ENCODE peak calls at places on chromosome 20, in five cellular contexts. One of them, this sample, is unnamed.

GRCh38 chr20:43662943-43663655 is 3.8 kb upstream of the MYBL2 start:
- DNase-seq in endodermal cell: peak; percentile 35
- DNase-seq in left ventricle myocardium inferior: no peak
- DNase-seq in sigmoid colon: no peak
- DNase-seq in mesendoderm: no peak
- DNase-seq in this sample: no peak

GRCh38 chr20:50855498-50856474 is 60.9 kb downstream of the BCAS4 start:
- DNase-seq in endodermal cell: peak; percentile 93
- DNase-seq in left ventricle myocardium inferior: no peak
- DNase-seq in sigmoid colon: no peak
- DNase-seq in mesendoderm: peak; percentile 91
- DNase-seq in this sample: no peak

GRCh38 chr20:12069181-12069580 is 151.5 kb downstream of the BTBD3 start:
- DNase-seq in endodermal cell: no peak
- DNase-seq in left ventricle myocardium inferior: no peak
- DNase-seq in sigmoid colon: no peak
- DNase-seq in mesendoderm: no peak
- DNase-seq in this sample: no peak

GRCh38 chr20:52230406-52230805 is 38.8 kb upstream of the ZFP64 start:
- DNase-seq in mesendoderm: no peak
- DNase-seq in sigmoid colon: no peak
- DNase-seq in endodermal cell: no peak
- DNase-seq in left ventricle myocardium inferior: no peak
- DNase-seq in this sample: no peak

GRCh38 chr20:13221673-13222318 is 722 bp downstream of the ISM1 start:
- DNase-seq in left ventricle myocardium inferior: peak; percentile 40
- DNase-seq in mesendoderm: peak; percentile 90
- DNase-seq in endodermal cell: peak; percentile 89
- DNase-seq in sigmoid colon: peak; percentile 74
- DNase-seq in this sample: no peak

GRCh38 chr20:14950633-14951032 is 613.2 kb upstream of the FLRT3 start:
- DNase-seq in left ventricle myocardium inferior: no peak
- DNase-seq in sigmoid colon: no peak
- DNase-seq in endodermal cell: no peak
- DNase-seq in mesendoderm: no peak
- DNase-seq in this sample: no peak

GRCh38 chr20:460707-461106 is 1.6 kb downstream of the TBC1D20 start:
- DNase-seq in sigmoid colon: no peak
- DNase-seq in left ventricle myocardium inferior: no peak
- DNase-seq in endodermal cell: no peak
- DNase-seq in mesendoderm: no peak
- DNase-seq in this sample: no peak

GRCh38 chr20:49846206-49846807 is 33.7 kb downstream of the SLC9A8 start:
- DNase-seq in left ventricle myocardium inferior: no peak
- DNase-seq in endodermal cell: peak; percentile 76
- DNase-seq in mesendoderm: peak; percentile 83
- DNase-seq in sigmoid colon: no peak
- DNase-seq in this sample: no peak

GRCh38 chr20:21096321-21097043 is 9.7 kb downstream of the LINC00237 start:
- DNase-seq in endodermal cell: peak; percentile 80
- DNase-seq in mesendoderm: peak; percentile 70
- DNase-seq in left ventricle myocardium inferior: no peak
- DNase-seq in sigmoid colon: no peak
- DNase-seq in this sample: no peak

GRCh38 chr20:38060536-38060935 is 27.0 kb downstream of the RPRD1B start:
- DNase-seq in sigmoid colon: no peak
- DNase-seq in mesendoderm: peak; percentile 93
- DNase-seq in endodermal cell: no peak
- DNase-seq in left ventricle myocardium inferior: no peak
- DNase-seq in this sample: no peak

GRCh38 chr20:39152126-39152525 is 190.0 kb downstream of the DHX35 start:
- DNase-seq in endodermal cell: no peak
- DNase-seq in left ventricle myocardium inferior: no peak
- DNase-seq in sigmoid colon: no peak
- DNase-seq in mesendoderm: no peak
- DNase-seq in this sample: no peak

GRCh38 chr20:43022081-43022480 is 167.6 kb downstream of the PTPRT start:
- DNase-seq in endodermal cell: no peak
- DNase-seq in sigmoid colon: no peak
- DNase-seq in mesendoderm: no peak
- DNase-seq in left ventricle myocardium inferior: no peak
- DNase-seq in this sample: no peak

GRCh38 chr20:44799691-44800090 is 10.7 kb downstream of the RIMS4 start:
- DNase-seq in endodermal cell: no peak
- DNase-seq in sigmoid colon: no peak
- DNase-seq in mesendoderm: no peak
- DNase-seq in left ventricle myocardium inferior: no peak
- DNase-seq in this sample: no peak

GRCh38 chr20:7305971-7306370 is 538.5 kb downstream of the BMP2 start:
- DNase-seq in left ventricle myocardium inferior: no peak
- DNase-seq in sigmoid colon: no peak
- DNase-seq in endodermal cell: no peak
- DNase-seq in mesendoderm: no peak
- DNase-seq in this sample: no peak

GRCh38 chr20:5180933-5181332 is 54.1 kb downstream of the CDS2 start:
- DNase-seq in mesendoderm: no peak
- DNase-seq in sigmoid colon: no peak
- DNase-seq in left ventricle myocardium inferior: no peak
- DNase-seq in endodermal cell: no peak
- DNase-seq in this sample: no peak

GRCh38 chr20:22074635-22075034 is 369.2 kb downstream of the PAX1 start:
- DNase-seq in endodermal cell: no peak
- DNase-seq in sigmoid colon: no peak
- DNase-seq in mesendoderm: no peak
- DNase-seq in left ventricle myocardium inferior: no peak
- DNase-seq in this sample: no peak

GRCh38 chr20:16052406-16052805 is 520.8 kb downstream of the KIF16B start:
- DNase-seq in endodermal cell: no peak
- DNase-seq in sigmoid colon: no peak
- DNase-seq in left ventricle myocardium inferior: no peak
- DNase-seq in mesendoderm: no peak
- DNase-seq in this sample: no peak

GRCh38 chr20:17675519-17676377 is 6.3 kb downstream of the RRBP1 start:
- DNase-seq in endodermal cell: no peak
- DNase-seq in sigmoid colon: no peak
- DNase-seq in mesendoderm: no peak
- DNase-seq in left ventricle myocardium inferior: no peak
- DNase-seq in this sample: peak; percentile 64

GRCh38 chr20:22977047-22977785 is 57.9 kb upstream of the SSTR4 start:
- DNase-seq in endodermal cell: peak; percentile 19
- DNase-seq in mesendoderm: no peak
- DNase-seq in sigmoid colon: peak; percentile 69
- DNase-seq in left ventricle myocardium inferior: peak; percentile 36
- DNase-seq in this sample: no peak

GRCh38 chr20:42734660-42735368 is 454.9 kb downstream of the PTPRT start:
- DNase-seq in endodermal cell: no peak
- DNase-seq in mesendoderm: no peak
- DNase-seq in left ventricle myocardium inferior: no peak
- DNase-seq in sigmoid colon: no peak
- DNase-seq in this sample: no peak

GRCh38 chr20:33914871-33915270 is 78.8 kb upstream of the RALY start:
- DNase-seq in endodermal cell: no peak
- DNase-seq in sigmoid colon: no peak
- DNase-seq in mesendoderm: no peak
- DNase-seq in left ventricle myocardium inferior: no peak
- DNase-seq in this sample: no peak

GRCh38 chr20:39800111-39800510 is 838.0 kb downstream of the DHX35 start:
- DNase-seq in sigmoid colon: no peak
- DNase-seq in mesendoderm: no peak
- DNase-seq in left ventricle myocardium inferior: no peak
- DNase-seq in endodermal cell: no peak
- DNase-seq in this sample: no peak

GRCh38 chr20:4985658-4986057 is 15.7 kb downstream of the SLC23A2 start:
- DNase-seq in left ventricle myocardium inferior: no peak
- DNase-seq in mesendoderm: no peak
- DNase-seq in sigmoid colon: no peak
- DNase-seq in endodermal cell: no peak
- DNase-seq in this sample: no peak

GRCh38 chr20:45341939-45342862 is 6.0 kb downstream of the SDC4 start:
- DNase-seq in sigmoid colon: peak; percentile 89
- DNase-seq in mesendoderm: peak; percentile 98
- DNase-seq in endodermal cell: peak; percentile 89
- DNase-seq in left ventricle myocardium inferior: peak; percentile 73
- DNase-seq in this sample: peak; percentile 94

GRCh38 chr20:18543932-18544331 is 23.3 kb upstream of the SMIM26 start:
- DNase-seq in mesendoderm: no peak
- DNase-seq in left ventricle myocardium inferior: peak; percentile 20
- DNase-seq in endodermal cell: no peak
- DNase-seq in sigmoid colon: no peak
- DNase-seq in this sample: no peak

GRCh38 chr20:53597085-53597482 is 3.4 kb upstream of the ZNF217 start:
- DNase-seq in endodermal cell: peak; percentile 39
- DNase-seq in sigmoid colon: no peak
- DNase-seq in mesendoderm: no peak
- DNase-seq in left ventricle myocardium inferior: no peak
- DNase-seq in this sample: no peak

GRCh38 chr20:10596726-10597125 is 77.1 kb downstream of the JAG1 start:
- DNase-seq in sigmoid colon: no peak
- DNase-seq in mesendoderm: no peak
- DNase-seq in endodermal cell: no peak
- DNase-seq in left ventricle myocardium inferior: no peak
- DNase-seq in this sample: no peak

GRCh38 chr20:32481311-32482103 is 103.6 kb downstream of the NOL4L start:
- DNase-seq in sigmoid colon: peak; percentile 76
- DNase-seq in mesendoderm: peak; percentile 8
- DNase-seq in left ventricle myocardium inferior: no peak
- DNase-seq in endodermal cell: peak; percentile 68
- DNase-seq in this sample: no peak
- H3K27ac ChIP-seq in sigmoid colon: peak overlapping the region; percentile 85
- H3K27ac ChIP-seq in mesendoderm: no peak overlapping the region
- H3K27ac ChIP-seq in left ventricle myocardium inferior: peak overlapping the region; percentile 88
- H3K27ac ChIP-seq in endodermal cell: peak overlapping the region; percentile 29
- H3K27ac ChIP-seq in this sample: peak overlapping the region; percentile 83

GRCh38 chr20:24954151-24954550 is 5.1 kb downstream of the CST7 start:
- DNase-seq in left ventricle myocardium inferior: no peak
- DNase-seq in endodermal cell: peak; percentile 50
- DNase-seq in sigmoid colon: peak; percentile 58
- DNase-seq in mesendoderm: no peak
- DNase-seq in this sample: no peak

GRCh38 chr20:24952376-24953203 is 3.5 kb downstream of the CST7 start:
- DNase-seq in sigmoid colon: peak; percentile 61
- DNase-seq in endodermal cell: peak; percentile 41
- DNase-seq in mesendoderm: no peak
- DNase-seq in left ventricle myocardium inferior: no peak
- DNase-seq in this sample: peak; percentile 69

GRCh38 chr20:24955045-24955444 is 6.0 kb downstream of the CST7 start:
- DNase-seq in left ventricle myocardium inferior: no peak
- DNase-seq in mesendoderm: no peak
- DNase-seq in sigmoid colon: peak; percentile 48
- DNase-seq in endodermal cell: peak; percentile 28
- DNase-seq in this sample: no peak

GRCh38 chr20:24953204-24953565 is 4.1 kb downstream of the CST7 start:
- DNase-seq in mesendoderm: no peak
- DNase-seq in endodermal cell: no peak
- DNase-seq in left ventricle myocardium inferior: no peak
- DNase-seq in sigmoid colon: no peak
- DNase-seq in this sample: peak; percentile 68

DNA sequence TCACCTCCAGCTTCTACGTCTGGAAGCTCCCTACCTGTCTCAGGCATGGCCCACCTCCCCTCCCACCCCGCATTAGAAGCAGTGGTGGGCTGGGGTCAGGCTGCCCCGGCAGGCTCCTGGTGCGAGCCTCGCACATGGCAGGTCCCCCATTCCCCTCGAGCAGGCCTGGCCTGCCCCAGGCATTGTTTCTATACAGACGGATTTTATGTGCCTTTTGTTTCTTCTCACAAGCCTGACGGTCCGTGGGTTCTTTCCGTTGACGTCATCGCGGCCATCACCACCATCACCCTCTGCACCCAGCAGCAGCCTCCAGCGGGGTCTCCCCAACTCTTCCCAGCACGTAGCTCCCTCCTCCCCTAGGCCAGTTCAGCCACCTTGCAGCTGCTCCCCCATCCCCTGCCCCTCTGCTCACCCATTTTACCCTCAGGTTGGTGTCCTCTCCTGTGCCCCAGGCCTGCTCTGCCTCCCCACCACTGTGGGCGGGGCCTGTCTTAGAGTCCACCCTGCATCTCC is 4.6 kb downstream of the CST7 start:
- DNase-seq in endodermal cell: peak; percentile 40
- DNase-seq in mesendoderm: no peak
- DNase-seq in left ventricle myocardium inferior: no peak
- DNase-seq in sigmoid colon: peak; percentile 60
- DNase-seq in this sample: peak; percentile 41
- H3K4me3 ChIP-seq in endodermal cell: no peak overlapping the region
- H3K4me3 ChIP-seq in mesendoderm: no peak overlapping the region
- H3K4me3 ChIP-seq in left ventricle myocardium inferior: no peak overlapping the region
- H3K4me3 ChIP-seq in sigmoid colon: no peak overlapping the region
- H3K4me3 ChIP-seq in this sample: no peak overlapping the region

DNA sequence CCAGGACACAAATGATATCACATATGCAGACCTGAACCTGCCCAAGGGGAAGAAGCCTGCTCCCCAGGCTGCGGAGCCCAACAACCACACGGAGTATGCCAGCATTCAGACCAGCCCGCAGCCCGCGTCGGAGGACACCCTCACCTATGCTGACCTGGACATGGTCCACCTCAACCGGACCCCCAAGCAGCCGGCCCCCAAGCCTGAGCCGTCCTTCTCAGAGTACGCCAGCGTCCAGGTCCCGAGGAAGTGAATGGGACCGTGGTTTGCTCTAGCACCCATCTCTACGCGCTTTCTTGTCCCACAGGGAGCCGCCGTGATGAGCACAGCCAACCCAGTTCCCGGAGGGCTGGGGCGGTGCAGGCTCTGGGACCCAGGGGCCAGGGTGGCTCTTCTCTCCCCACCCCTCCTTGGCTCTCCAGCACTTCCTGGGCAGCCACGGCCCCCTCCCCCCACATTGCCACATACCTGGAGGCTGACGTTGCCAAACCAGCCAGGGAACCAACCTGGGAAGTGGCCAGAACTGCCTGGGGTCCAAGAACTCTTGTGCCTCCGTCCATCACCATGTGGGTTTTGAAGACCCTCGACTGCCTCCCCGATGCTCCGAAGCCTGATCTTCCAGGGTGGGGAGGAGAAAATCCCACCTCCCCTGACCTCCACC is 42.2 kb downstream of the SIRPA start:
- DNase-seq in sigmoid colon: peak; percentile 60
- DNase-seq in endodermal cell: no peak
- DNase-seq in left ventricle myocardium inferior: no peak
- DNase-seq in mesendoderm: no peak
- DNase-seq in this sample: no peak
- H3K27ac ChIP-seq in sigmoid colon: no peak overlapping the region
- H3K27ac ChIP-seq in endodermal cell: no peak overlapping the region
- H3K27ac ChIP-seq in left ventricle myocardium inferior: no peak overlapping the region
- H3K27ac ChIP-seq in mesendoderm: no peak overlapping the region
- H3K27ac ChIP-seq in this sample: no peak overlapping the region

GRCh38 chr20:36644032-36644712 is 1.8 kb downstream of the SLA2 start:
- DNase-seq in sigmoid colon: no peak
- DNase-seq in mesendoderm: no peak
- DNase-seq in endodermal cell: no peak
- DNase-seq in left ventricle myocardium inferior: no peak
- DNase-seq in this sample: no peak

GRCh38 chr20:36646678-36647077 is 682 bp upstream of the SLA2 start:
- DNase-seq in endodermal cell: no peak
- DNase-seq in sigmoid colon: no peak
- DNase-seq in mesendoderm: no peak
- DNase-seq in left ventricle myocardium inferior: no peak
- DNase-seq in this sample: no peak

GRCh38 chr20:36645353-36645752 is 643 bp downstream of the SLA2 start:
- DNase-seq in mesendoderm: no peak
- DNase-seq in sigmoid colon: no peak
- DNase-seq in left ventricle myocardium inferior: no peak
- DNase-seq in endodermal cell: no peak
- DNase-seq in this sample: no peak

GRCh38 chr20:36645998-36646397 is at the start of gene SLA2:
- DNase-seq in mesendoderm: no peak
- DNase-seq in endodermal cell: no peak
- DNase-seq in sigmoid colon: no peak
- DNase-seq in left ventricle myocardium inferior: no peak
- DNase-seq in this sample: no peak

GRCh38 chr20:36644713-36645109 is 1.3 kb downstream of the SLA2 start:
- DNase-seq in mesendoderm: no peak
- DNase-seq in left ventricle myocardium inferior: no peak
- DNase-seq in sigmoid colon: no peak
- DNase-seq in endodermal cell: no peak
- DNase-seq in this sample: no peak
- H3K4me3 ChIP-seq in mesendoderm: no peak overlapping the region
- H3K4me3 ChIP-seq in left ventricle myocardium inferior: no peak overlapping the region
- H3K4me3 ChIP-seq in sigmoid colon: no peak overlapping the region
- H3K4me3 ChIP-seq in endodermal cell: no peak overlapping the region
- H3K4me3 ChIP-seq in this sample: no peak overlapping the region